ENCODE peak calls at places on chromosomes 5 and 9, in four cellular contexts. R, A, U and X are unnamed samples.

GRCh38 chr9:69253057-69253456 is 72.0 kb upstream of the ENTREP1 start:
- DNase-seq in R (no peak), A (no peak), U (no peak), X (no peak)

GRCh38 chr9:73149371-73150067 is 2.1 kb upstream of the ANXA1 start:
- DNase-seq in R (no peak), A (no peak), U (no peak), X (no peak)

GRCh38 chr9:117412841-117413240 is 2.0 kb downstream of the ASTN2 start:
- DNase-seq in R (no peak), A (no peak), U (no peak), X (no peak)

GRCh38 chr5:96823900-96824351 is 16.2 kb upstream of the ERAP1 start:
- DNase-seq in R (no peak), A (no peak), U (no peak), X (no peak)

GRCh38 chr9:81382281-81382680 is 307.1 kb downstream of the TLE1 start:
- DNase-seq in R (no peak), A (no peak), U (no peak), X (no peak)

GRCh38 chr9:121267689-121268597 is at the start of gene GSN:
- DNase-seq in R (peak; percentile 32), A (peak; percentile 89), U (peak; percentile 6), X (peak; percentile 93)

GRCh38 chr9:119375892-119376291 is 6.7 kb upstream of the BRINP1 start:
- DNase-seq in R (no peak), A (no peak), U (no peak), X (no peak)

GRCh38 chr9:125650271-125650737 is 56.7 kb downstream of the MAPKAP1 start:
- DNase-seq in R (no peak), A (no peak), U (no peak), X (no peak)

GRCh38 chr9:136799854-136800657 is 3.9 kb downstream of the CCDC183 start:
- DNase-seq in R (peak; percentile 95), A (peak; percentile 85), U (peak; percentile 87), X (peak; percentile 90)

GRCh38 chr9:4228606-4229005 is 71.3 kb downstream of the GLIS3 start:
- DNase-seq in R (no peak), A (no peak), U (no peak), X (no peak)

GRCh38 chr5:67331296-67331925 is 134.8 kb upstream of the CD180 start:
- DNase-seq in R (no peak), A (no peak), U (no peak), X (no peak)

GRCh38 chr5:118115791-118116190 is 872.6 kb downstream of the DTWD2 start:
- DNase-seq in R (no peak), A (no peak), U (no peak), X (no peak)

GRCh38 chr5:97231025-97231636 is 48.1 kb upstream of the RIOK2 start:
- DNase-seq in R (no peak), A (no peak), U (no peak), X (no peak)